ENCODE peak calls at places on chromosomes 3 and 15, in eight cellular contexts. M is prostate gland, Q is astrocyte, O is GM12865, A is body of pancreas, W is kidney epithelial cell, X is PC-3, N is IMR-90. Z is an unnamed sample.

GRCh38 chr3:132407025-132407424 is 10.3 kb upstream of the DNAJC13 start:
- DNase-seq in M (no peak), Q (no peak), O (no peak), A (no peak), W (no peak), X (no peak), N (no peak), Z (no peak)

GRCh38 chr3:152436707-152437615 is 168.2 kb downstream of the MBNL1 start:
- DNase-seq in M (no peak), Q (no peak), O (no peak), A (no peak), W (no peak), X (no peak), N (no peak), Z (peak)

GRCh38 chr3:22371592-22372291 is 620.7 kb upstream of the ZNF385D start:
- DNase-seq in M (no peak), Q (no peak), O (no peak), A (no peak), W (no peak), X (no peak), N (no peak), Z (no peak)

GRCh38 chr3:184186184-184186901 is at the start of gene ABCF3:
- DNase-seq in M (no peak), Q (peak), O (peak), A (no peak), W (no peak), X (peak), N (peak), Z (peak)

GRCh38 chr3:192501427-192501826 is 225.9 kb downstream of the FGF12 start:
- DNase-seq in M (no peak), Q (no peak), O (no peak), A (no peak), W (no peak), X (no peak), N (no peak), Z (no peak)

GRCh38 chr3:185712337-185712736 is 112.5 kb downstream of the IGF2BP2 start:
- DNase-seq in M (no peak), Q (no peak), O (no peak), A (no peak), W (no peak), X (no peak), N (peak), Z (peak)

GRCh38 chr3:171970301-171970788 is 69.0 kb upstream of the FNDC3B start:
- DNase-seq in M (no peak), Q (peak), O (peak), A (no peak), W (no peak), X (no peak), N (peak), Z (no peak)

GRCh38 chr15:70777156-70777926 is 14.0 kb upstream of the UACA start:
- DNase-seq in M (no peak), Q (no peak), O (peak), A (no peak), W (no peak), X (no peak), N (no peak), Z (no peak)

GRCh38 chr15:92638291-92638708 is 17.3 kb downstream of the FAM174B start:
- DNase-seq in M (peak), Q (peak), O (peak), A (peak), W (no peak), X (peak), N (peak), Z (peak)

GRCh38 chr3:111668912-111669488 is 73.9 kb upstream of the ZBED2 start:
- DNase-seq in M (no peak), Q (peak), O (peak), A (no peak), W (no peak), X (peak), N (peak), Z (peak)

GRCh38 chr15:96014939-96015338 is 315.6 kb upstream of the NR2F2 start:
- DNase-seq in M (no peak), Q (no peak), O (no peak), A (no peak), W (no peak), X (no peak), N (no peak), Z (no peak)

GRCh38 chr3:12229144-12229871 is 59.6 kb upstream of the PPARG start:
- DNase-seq in M (peak), Q (no peak), O (no peak), A (no peak), W (no peak), X (no peak), N (no peak), Z (no peak)

GRCh38 chr3:79515072-79515471 is 252.7 kb downstream of the ROBO1 start:
- DNase-seq in M (no peak), Q (peak), O (no peak), A (no peak), W (no peak), X (no peak), N (no peak), Z (no peak)

GRCh38 chr3:156483426-156483825 is 71.5 kb downstream of the SSR3 start:
- DNase-seq in M (no peak), Q (peak), O (peak), A (no peak), W (peak), X (peak), N (peak), Z (peak)

GRCh38 chr15:51144021-51144532 is 49.4 kb upstream of the TNFAIP8L3 start:
- DNase-seq in M (no peak), Q (peak), O (no peak), A (no peak), W (no peak), X (peak), N (peak), Z (peak)

GRCh38 chr15:44081223-44082013 is 113.7 kb downstream of the FRMD5 start:
- DNase-seq in M (no peak), Q (peak), O (no peak), A (no peak), W (no peak), X (no peak), N (peak), Z (peak)

GRCh38 chr3:168707900-168708299 is 612.2 kb upstream of the GOLIM4 start:
- DNase-seq in M (no peak), Q (no peak), O (peak), A (no peak), W (no peak), X (no peak), N (no peak), Z (no peak)

GRCh38 chr3:170999737-171000242 is 26.7 kb downstream of the SLC2A2 start:
- DNase-seq in M (no peak), Q (peak), O (no peak), A (peak), W (peak), X (peak), N (peak), Z (peak)

GRCh38 chr15:64693134-64693533 is 82.3 kb downstream of the RBPMS2 start:
- DNase-seq in M (peak), Q (peak), O (no peak), A (peak), W (no peak), X (peak), N (peak), Z (peak)

GRCh38 chr15:51874751-51875644 is 45.5 kb downstream of the TMOD3 start:
- DNase-seq in M (no peak), Q (peak), O (no peak), A (no peak), W (peak), X (peak), N (peak), Z (peak)

GRCh38 chr3:45665101-45665572 is 24.1 kb upstream of the SACM1L start:
- DNase-seq in M (peak), Q (no peak), O (peak), A (peak), W (no peak), X (peak), N (peak), Z (no peak)

GRCh38 chr15:59303641-59304433 is 68.8 kb downstream of the MYO1E start:
- DNase-seq in M (no peak), Q (peak), O (peak), A (no peak), W (no peak), X (no peak), N (peak), Z (no peak)

GRCh38 chr15:90911302-90911623 is 8.2 kb downstream of the MAN2A2 start:
- DNase-seq in M (no peak), Q (no peak), O (no peak), A (no peak), W (no peak), X (no peak), N (no peak), Z (no peak)

GRCh38 chr3:133506215-133506901 is 67.1 kb upstream of the CDV3 start:
- DNase-seq in M (no peak), Q (no peak), O (peak), A (no peak), W (no peak), X (no peak), N (no peak), Z (no peak)

GRCh38 chr3:6455031-6455430 is 405.9 kb upstream of the GRM7 start:
- DNase-seq in M (no peak), Q (no peak), O (no peak), A (no peak), W (no peak), X (no peak), N (no peak), Z (no peak)

GRCh38 chr3:39189648-39190269 is 2.6 kb downstream of the XIRP1 start:
- DNase-seq in M (peak), Q (peak), O (peak), A (peak), W (no peak), X (peak), N (peak), Z (peak)

GRCh38 chr15:39553947-39554731 is 26.7 kb upstream of the THBS1 start:
- DNase-seq in M (peak), Q (no peak), O (peak), A (peak), W (no peak), X (no peak), N (no peak), Z (no peak)

GRCh38 chr3:40920041-40920440 is 279.3 kb upstream of the CTNNB1 start:
- DNase-seq in M (no peak), Q (peak), O (peak), A (no peak), W (peak), X (peak), N (no peak), Z (peak)

GRCh38 chr15:58332676-58333400 is 99.0 kb upstream of the LIPC start:
- DNase-seq in M (peak), Q (peak), O (peak), A (no peak), W (peak), X (peak), N (peak), Z (peak)

GRCh38 chr3:49841126-49841525 is 15.2 kb downstream of the TRAIP start:
- DNase-seq in M (no peak), Q (no peak), O (peak), A (no peak), W (no peak), X (peak), N (no peak), Z (no peak)

GRCh38 chr3:177598110-177598833 is 401.0 kb upstream of the TBL1XR1 start:
- DNase-seq in M (peak), Q (peak), O (no peak), A (no peak), W (no peak), X (no peak), N (no peak), Z (peak)

GRCh38 chr3:52472239-52472783 is 16.9 kb downstream of the NISCH start:
- DNase-seq in M (no peak), Q (no peak), O (no peak), A (no peak), W (no peak), X (no peak), N (no peak), Z (no peak)

GRCh38 chr3:76970006-76970680 is 69.8 kb upstream of the ROBO2 start:
- DNase-seq in M (no peak), Q (peak), O (no peak), A (no peak), W (no peak), X (no peak), N (no peak), Z (no peak)

DNA sequence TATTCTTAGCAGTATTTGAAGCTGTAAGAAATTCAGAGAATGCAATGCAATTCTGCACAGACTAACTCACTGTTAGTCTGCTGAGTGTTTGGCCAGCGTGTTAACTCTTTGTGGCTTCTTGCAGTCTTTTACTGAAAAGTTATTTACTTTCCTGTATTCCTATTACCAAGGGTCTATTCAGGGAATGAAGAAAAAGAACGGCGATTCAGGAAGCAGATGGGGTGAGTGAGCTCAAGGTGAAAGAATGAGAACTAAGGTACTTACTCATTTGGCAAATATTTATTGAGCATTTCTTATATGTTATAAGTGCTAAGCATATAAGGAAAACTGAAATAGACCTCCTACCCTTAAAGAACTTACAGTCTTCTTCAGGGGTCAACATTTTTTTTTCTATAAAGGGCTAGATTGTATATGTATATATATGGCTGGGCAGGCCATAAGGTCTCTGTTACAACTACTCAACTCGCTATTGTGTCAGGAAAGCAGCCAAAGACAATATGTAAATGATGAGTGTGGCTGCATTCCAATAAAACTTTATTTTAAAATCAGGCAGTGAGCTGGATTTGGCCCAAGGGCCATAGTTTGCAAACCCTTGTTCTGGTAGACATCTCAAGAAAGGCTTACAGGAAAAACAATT is 271.9 kb upstream of the GADL1 start:
- DNase-seq in M (no peak), Q (peak), O (no peak), A (peak), W (peak), X (peak), N (peak), Z (peak)
- TF ChIP-seq CTCF in M (no peak), Q (no peak), O (no peak), A (no peak), W (no peak), X (no peak), N (no peak), Z (no peak)

GRCh38 chr3:173397161-173398110 is at the start of gene NLGN1:
- DNase-seq in M (peak), Q (peak), O (no peak), A (peak), W (no peak), X (peak), N (peak), Z (peak)
- H3K4me3 ChIP-seq in M (peak), Q (peak), O (no peak), A (peak), W (peak), X (peak), N (peak), Z (peak)

DNA sequence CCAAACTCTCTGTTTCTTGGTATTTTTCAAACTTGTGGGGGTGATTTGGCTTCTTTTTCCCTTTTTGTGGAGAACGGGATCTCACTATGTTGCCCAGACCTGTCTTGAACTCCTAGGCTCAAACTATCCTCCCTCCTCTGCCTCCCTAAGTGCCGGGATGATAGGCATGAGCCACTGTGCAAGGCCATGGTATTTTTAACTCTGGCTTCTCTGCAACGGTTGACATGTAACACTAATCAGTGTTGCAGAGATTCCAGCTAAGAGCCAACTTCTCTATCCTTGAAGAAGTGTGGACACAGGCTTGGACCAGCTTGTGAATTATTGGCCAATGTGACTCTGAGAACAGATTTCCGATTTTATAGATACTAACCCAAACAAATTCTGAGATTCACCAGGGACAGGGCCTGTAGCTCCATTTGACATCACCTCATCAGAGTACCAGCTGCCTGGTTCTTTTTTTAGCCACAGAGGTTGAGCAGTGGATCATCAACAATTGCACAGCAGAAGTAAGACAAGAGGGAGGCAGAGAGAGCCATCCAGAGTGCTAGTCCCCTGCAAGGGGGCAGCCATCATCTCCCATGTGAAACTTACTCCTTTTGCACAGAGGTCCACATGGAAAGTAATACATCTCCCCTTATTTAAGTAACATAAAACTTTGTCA is 98.1 kb upstream of the SYNPR start:
- DNase-seq in M (no peak), Q (no peak), O (no peak), A (no peak), W (no peak), X (no peak), N (no peak), Z (no peak)
- TF ChIP-seq CTCF in M (no peak), Q (no peak), O (no peak), A (no peak), W (no peak), X (no peak), N (no peak), Z (no peak)

GRCh38 chr15:33801954-33802353 is 166.3 kb upstream of the CHRM5 start:
- DNase-seq in M (no peak), Q (no peak), O (no peak), A (no peak), W (no peak), X (no peak), N (no peak), Z (no peak)
- H3K4me3 ChIP-seq in M (no peak), Q (no peak), O (no peak), A (no peak), W (no peak), X (no peak), N (no peak), Z (no peak)

GRCh38 chr3:18544135-18544534 is 119.0 kb upstream of the SATB1 start:
- DNase-seq in M (no peak), Q (no peak), O (no peak), A (no peak), W (no peak), X (no peak), N (no peak), Z (no peak)
- TF ChIP-seq CTCF in M (no peak), Q (no peak), O (no peak), A (no peak), W (no peak), X (no peak), N (no peak), Z (no peak)

GRCh38 chr3:47854720-47855455 is 52.0 kb downstream of the DHX30 start:
- DNase-seq in M (no peak), Q (no peak), O (no peak), A (no peak), W (no peak), X (no peak), N (no peak), Z (no peak)
- H3K4me3 ChIP-seq in M (no peak), Q (no peak), O (no peak), A (no peak), W (no peak), X (no peak), N (no peak), Z (no peak)

DNA sequence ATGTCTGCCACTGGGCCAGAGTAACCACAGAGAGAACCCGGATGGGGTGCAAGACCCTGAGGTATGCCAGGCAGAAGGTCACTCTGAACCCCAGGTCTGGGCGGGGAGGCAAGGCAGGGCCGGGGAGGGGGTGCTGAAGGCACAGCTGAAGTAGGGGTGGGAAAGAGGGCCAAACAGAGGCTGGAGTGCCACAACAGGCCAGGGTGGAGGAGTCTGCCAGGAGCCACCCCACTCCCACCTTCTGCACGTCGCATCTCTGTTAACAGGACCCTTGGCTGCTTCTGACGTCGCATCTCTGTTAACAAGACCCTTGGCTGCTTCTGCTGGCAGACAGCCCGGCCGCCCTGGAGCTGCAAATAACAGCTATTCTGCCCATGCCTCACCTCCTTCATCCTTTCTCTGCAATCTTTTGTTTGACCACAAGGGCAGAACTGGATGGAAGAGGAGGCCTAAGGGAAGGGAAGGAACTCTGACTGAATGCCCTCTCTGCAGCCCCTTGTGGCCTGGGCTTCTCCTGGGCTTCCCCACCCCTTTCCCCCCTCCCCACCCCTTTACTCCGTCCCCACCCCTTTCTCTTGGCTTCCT is 20.6 kb upstream of the FBLN2 start:
- DNase-seq in M (no peak), Q (no peak), O (no peak), A (no peak), W (no peak), X (peak), N (no peak), Z (no peak)
- TF ChIP-seq CTCF in M (no peak), Q (peak), O (peak), A (no peak), W (peak), X (peak), N (peak), Z (peak)

DNA sequence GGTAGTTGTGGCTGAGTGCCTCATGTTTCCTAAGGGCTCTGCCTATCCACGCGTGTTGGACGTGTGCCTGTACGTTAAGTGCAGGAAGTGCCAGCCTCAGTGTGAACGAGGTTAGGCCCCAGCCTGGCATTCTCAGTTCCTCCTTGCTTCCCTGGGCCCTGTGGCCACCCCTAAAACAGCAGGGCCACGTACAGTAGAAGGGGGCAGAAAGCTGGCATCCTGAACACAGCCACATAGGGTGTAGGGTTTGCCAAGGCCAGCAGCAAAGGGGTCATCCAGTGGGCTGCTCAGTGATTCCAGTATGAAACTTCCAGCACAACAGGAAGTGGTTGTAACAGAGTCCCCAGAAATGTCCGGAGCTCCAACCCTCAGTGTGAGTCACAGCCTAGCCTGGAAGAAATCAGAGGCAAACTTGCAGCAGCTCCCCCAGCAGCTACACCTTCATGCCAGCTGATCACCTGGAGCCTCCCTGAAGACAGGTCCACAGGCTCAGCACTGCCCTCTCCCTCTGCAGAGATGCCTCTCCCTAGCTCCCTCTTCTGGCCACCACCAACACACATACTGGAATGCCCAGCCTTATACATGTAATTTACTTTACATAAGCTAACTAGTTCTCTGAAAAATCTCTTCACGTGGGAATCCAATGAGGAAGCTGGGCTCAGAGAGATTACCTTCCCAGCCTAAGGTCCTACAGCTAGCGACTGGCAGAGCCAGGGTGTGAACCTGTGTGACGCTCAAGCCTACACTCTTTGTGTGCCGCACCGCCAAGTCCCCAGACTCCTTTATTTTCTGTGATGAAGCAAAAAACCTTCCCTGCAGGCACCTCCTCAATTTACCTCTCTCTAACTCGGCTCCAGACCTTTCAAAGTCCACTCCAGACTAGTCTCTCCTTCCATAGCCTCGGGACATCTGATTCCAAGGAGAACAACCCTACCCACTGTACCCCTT is 26.6 kb downstream of the ILDR1 start:
- DNase-seq in M (peak), Q (peak), O (peak), A (peak), W (peak), X (peak), N (peak), Z (peak)
- H3K4me3 ChIP-seq in M (no peak), Q (no peak), O (no peak), A (no peak), W (no peak), X (peak), N (no peak), Z (no peak)

Z was measured in AG10803.